ENCODE peak calls at places on chromosomes 7 and 10, in four cellular contexts. One of them, this sample, is unnamed.

GRCh38 chr10:79001082-79001885 is 67.5 kb upstream of the ZMIZ1 start:
- DNase-seq in neuronal stem cell: no peak
- DNase-seq in OCI-LY7: no peak
- DNase-seq in neural progenitor cell: no peak
- DNase-seq in this sample: no peak

GRCh38 chr7:158812684-158813083 is 16.6 kb downstream of the ESYT2 start:
- DNase-seq in neuronal stem cell: no peak
- DNase-seq in OCI-LY7: no peak
- DNase-seq in neural progenitor cell: no peak
- DNase-seq in this sample: peak; percentile 66

GRCh38 chr7:29363636-29364425 is 169.3 kb downstream of the CHN2 start:
- DNase-seq in neuronal stem cell: no peak
- DNase-seq in OCI-LY7: no peak
- DNase-seq in neural progenitor cell: no peak
- DNase-seq in this sample: no peak

GRCh38 chr7:91567111-91568012 is 303.1 kb downstream of the FZD1 start:
- DNase-seq in neuronal stem cell: no peak
- DNase-seq in OCI-LY7: no peak
- DNase-seq in neural progenitor cell: no peak
- DNase-seq in this sample: no peak

GRCh38 chr10:102644066-102644645 is at the start of gene TRIM8:
- DNase-seq in neuronal stem cell: no peak
- DNase-seq in OCI-LY7: peak; percentile 78
- DNase-seq in neural progenitor cell: peak; percentile 75
- DNase-seq in this sample: peak; percentile 66

GRCh38 chr7:132403465-132404110 is 172.7 kb downstream of the PLXNA4 start:
- DNase-seq in neuronal stem cell: no peak
- DNase-seq in OCI-LY7: no peak
- DNase-seq in neural progenitor cell: no peak
- DNase-seq in this sample: no peak

GRCh38 chr7:5703572-5704533 is 77.6 kb downstream of the RNF216 start:
- DNase-seq in neuronal stem cell: no peak
- DNase-seq in OCI-LY7: no peak
- DNase-seq in neural progenitor cell: peak; percentile 15
- DNase-seq in this sample: no peak

GRCh38 chr10:121941532-121941931 is 13.7 kb upstream of the ATE1 start:
- DNase-seq in neuronal stem cell: no peak
- DNase-seq in OCI-LY7: no peak
- DNase-seq in neural progenitor cell: no peak
- DNase-seq in this sample: no peak

GRCh38 chr10:117621795-117622420 is 79.4 kb downstream of the EMX2 start:
- DNase-seq in neuronal stem cell: no peak
- DNase-seq in OCI-LY7: no peak
- DNase-seq in neural progenitor cell: no peak
- DNase-seq in this sample: no peak

GRCh38 chr7:48337012-48337621 is 165.9 kb downstream of the ABCA13 start:
- DNase-seq in neuronal stem cell: peak; percentile 15
- DNase-seq in OCI-LY7: peak; percentile 11
- DNase-seq in neural progenitor cell: peak; percentile 59
- DNase-seq in this sample: no peak

GRCh38 chr7:131723926-131724325 is 167.5 kb upstream of the PODXL start:
- DNase-seq in neuronal stem cell: no peak
- DNase-seq in OCI-LY7: no peak
- DNase-seq in neural progenitor cell: no peak
- DNase-seq in this sample: no peak

GRCh38 chr10:53403688-53404087 is 631.1 kb upstream of the MBL2 start:
- DNase-seq in neuronal stem cell: no peak
- DNase-seq in OCI-LY7: no peak
- DNase-seq in neural progenitor cell: no peak
- DNase-seq in this sample: no peak

GRCh38 chr10:102523250-102524029 is 19.7 kb downstream of the SUFU start:
- DNase-seq in neuronal stem cell: no peak
- DNase-seq in OCI-LY7: no peak
- DNase-seq in neural progenitor cell: no peak
- DNase-seq in this sample: no peak

GRCh38 chr10:18659784-18660561 is 742 bp downstream of the ARL5B start:
- DNase-seq in neuronal stem cell: no peak
- DNase-seq in OCI-LY7: peak; percentile 53
- DNase-seq in neural progenitor cell: peak; percentile 21
- DNase-seq in this sample: no peak

GRCh38 chr10:103663802-103664201 is 170.3 kb downstream of the NEURL1 start:
- DNase-seq in neuronal stem cell: no peak
- DNase-seq in OCI-LY7: no peak
- DNase-seq in neural progenitor cell: no peak
- DNase-seq in this sample: no peak

GRCh38 chr7:44801890-44802289 is 5.4 kb downstream of the PPIA start:
- DNase-seq in neuronal stem cell: no peak
- DNase-seq in OCI-LY7: no peak
- DNase-seq in neural progenitor cell: no peak
- DNase-seq in this sample: no peak

GRCh38 chr10:1149793-1150637 is 93.8 kb downstream of the WDR37 start:
- DNase-seq in neuronal stem cell: no peak
- DNase-seq in OCI-LY7: no peak
- DNase-seq in neural progenitor cell: no peak
- DNase-seq in this sample: peak; percentile 35

GRCh38 chr10:24382596-24382978 is 173.6 kb downstream of the KIAA1217 start:
- DNase-seq in neuronal stem cell: no peak
- DNase-seq in OCI-LY7: no peak
- DNase-seq in neural progenitor cell: no peak
- DNase-seq in this sample: no peak

GRCh38 chr10:110358278-110358677 is 53.6 kb upstream of the SMNDC1 start:
- DNase-seq in neuronal stem cell: no peak
- DNase-seq in OCI-LY7: no peak
- DNase-seq in neural progenitor cell: no peak
- DNase-seq in this sample: no peak

GRCh38 chr7:123242467-123243097 is 42.8 kb upstream of the SLC13A1 start:
- DNase-seq in neuronal stem cell: no peak
- DNase-seq in OCI-LY7: no peak
- DNase-seq in neural progenitor cell: no peak
- DNase-seq in this sample: no peak

GRCh38 chr10:79443338-79444242 is 1.8 kb downstream of the ZCCHC24 start:
- DNase-seq in neuronal stem cell: no peak
- DNase-seq in OCI-LY7: no peak
- DNase-seq in neural progenitor cell: no peak
- DNase-seq in this sample: no peak

GRCh38 chr7:87154166-87154565 is 1.9 kb downstream of the DMTF1 start:
- DNase-seq in neuronal stem cell: no peak
- DNase-seq in OCI-LY7: peak; percentile 30
- DNase-seq in neural progenitor cell: no peak
- DNase-seq in this sample: no peak

GRCh38 chr10:14358886-14359573 is 28.3 kb upstream of the FRMD4A start:
- DNase-seq in neuronal stem cell: no peak
- DNase-seq in OCI-LY7: no peak
- DNase-seq in neural progenitor cell: no peak
- DNase-seq in this sample: no peak

DNA sequence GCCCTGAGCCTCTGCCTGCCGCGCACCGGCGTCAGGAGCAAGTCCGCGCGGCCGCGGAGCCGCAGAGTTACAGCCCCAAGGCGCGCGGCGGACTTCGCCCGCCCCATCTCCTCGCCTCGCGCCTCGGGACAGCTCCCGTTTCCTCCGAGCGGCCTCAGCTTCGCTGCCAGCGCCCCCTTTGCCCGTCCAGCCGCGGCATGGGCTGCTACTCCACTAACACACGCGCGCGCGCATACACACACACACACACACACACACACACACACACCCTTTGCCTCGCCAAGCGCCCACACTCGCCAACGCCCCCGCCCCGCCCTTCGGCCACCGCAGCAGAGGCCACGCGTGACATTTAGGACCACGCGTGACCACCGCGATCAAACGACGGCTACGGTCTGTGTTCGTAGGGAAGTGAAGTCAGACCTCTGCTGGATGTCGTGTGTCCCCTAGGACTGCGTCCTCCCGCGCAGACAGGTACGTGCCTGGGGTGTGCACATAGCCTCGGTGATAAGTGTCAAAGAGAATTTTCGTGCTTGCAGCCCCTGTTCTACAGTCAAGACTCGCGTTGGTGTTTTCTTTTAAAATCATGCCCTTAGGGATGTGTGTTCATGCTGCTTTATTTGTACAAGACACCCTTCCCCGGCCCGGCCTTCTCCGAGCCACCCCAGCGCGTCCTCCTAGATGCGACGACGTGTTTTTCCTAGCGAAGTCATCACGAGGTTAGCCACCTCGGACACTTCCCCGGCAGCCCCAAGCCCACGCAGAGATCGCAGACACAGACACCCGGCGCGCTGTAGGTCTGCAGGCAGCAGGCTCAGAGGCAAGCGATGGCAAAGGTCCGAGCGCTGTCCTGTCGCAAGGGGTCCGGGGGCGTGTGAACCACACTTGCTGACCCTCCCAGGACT is 890 bp downstream of the MKX start:
- DNase-seq in neuronal stem cell: no peak
- DNase-seq in OCI-LY7: no peak
- DNase-seq in neural progenitor cell: peak; percentile 84
- DNase-seq in this sample: no peak
- H2AFZ ChIP-seq in neuronal stem cell: peak overlapping the region; percentile 96
- H2AFZ ChIP-seq in OCI-LY7: no peak overlapping the region
- H2AFZ ChIP-seq in neural progenitor cell: peak overlapping the region; percentile 69
- H2AFZ ChIP-seq in this sample: no peak overlapping the region

GRCh38 chr7:100745184-100745583 is 11.8 kb downstream of the ZAN start:
- DNase-seq in neuronal stem cell: no peak
- DNase-seq in OCI-LY7: no peak
- DNase-seq in neural progenitor cell: no peak
- DNase-seq in this sample: no peak
- H2AFZ ChIP-seq in neuronal stem cell: no peak overlapping the region
- H2AFZ ChIP-seq in OCI-LY7: no peak overlapping the region
- H2AFZ ChIP-seq in neural progenitor cell: no peak overlapping the region
- H2AFZ ChIP-seq in this sample: no peak overlapping the region

GRCh38 chr10:3785849-3786290 is 861 bp upstream of the KLF6 start:
- DNase-seq in neuronal stem cell: peak; percentile 35
- DNase-seq in OCI-LY7: peak; percentile 53
- DNase-seq in neural progenitor cell: peak; percentile 55
- DNase-seq in this sample: peak; percentile 45

GRCh38 chr10:3783313-3783689 is 1.7 kb downstream of the KLF6 start:
- DNase-seq in neuronal stem cell: no peak
- DNase-seq in OCI-LY7: peak; percentile 66
- DNase-seq in neural progenitor cell: peak; percentile 73
- DNase-seq in this sample: peak; percentile 80

GRCh38 chr10:3783721-3784432 is 1.1 kb downstream of the KLF6 start:
- DNase-seq in neuronal stem cell: peak; percentile 75
- DNase-seq in OCI-LY7: peak; percentile 53
- DNase-seq in neural progenitor cell: peak; percentile 83
- DNase-seq in this sample: peak; percentile 65

GRCh38 chr10:3785251-3785848 is 341 bp upstream of the KLF6 start:
- DNase-seq in neuronal stem cell: peak; percentile 98
- DNase-seq in OCI-LY7: peak; percentile 99
- DNase-seq in neural progenitor cell: peak; percentile 99
- DNase-seq in this sample: peak; percentile 99

GRCh38 chr10:3784510-3785250 is at the start of gene KLF6:
- DNase-seq in neuronal stem cell: no peak
- DNase-seq in OCI-LY7: peak; percentile 53
- DNase-seq in neural progenitor cell: peak; percentile 67
- DNase-seq in this sample: peak; percentile 54
- H2AFZ ChIP-seq in neuronal stem cell: peak within 1 kb of the TSS; percentile 79
- H2AFZ ChIP-seq in OCI-LY7: no peak within 1 kb of the TSS
- H2AFZ ChIP-seq in neural progenitor cell: no peak within 1 kb of the TSS
- H2AFZ ChIP-seq in this sample: no peak within 1 kb of the TSS

DNA sequence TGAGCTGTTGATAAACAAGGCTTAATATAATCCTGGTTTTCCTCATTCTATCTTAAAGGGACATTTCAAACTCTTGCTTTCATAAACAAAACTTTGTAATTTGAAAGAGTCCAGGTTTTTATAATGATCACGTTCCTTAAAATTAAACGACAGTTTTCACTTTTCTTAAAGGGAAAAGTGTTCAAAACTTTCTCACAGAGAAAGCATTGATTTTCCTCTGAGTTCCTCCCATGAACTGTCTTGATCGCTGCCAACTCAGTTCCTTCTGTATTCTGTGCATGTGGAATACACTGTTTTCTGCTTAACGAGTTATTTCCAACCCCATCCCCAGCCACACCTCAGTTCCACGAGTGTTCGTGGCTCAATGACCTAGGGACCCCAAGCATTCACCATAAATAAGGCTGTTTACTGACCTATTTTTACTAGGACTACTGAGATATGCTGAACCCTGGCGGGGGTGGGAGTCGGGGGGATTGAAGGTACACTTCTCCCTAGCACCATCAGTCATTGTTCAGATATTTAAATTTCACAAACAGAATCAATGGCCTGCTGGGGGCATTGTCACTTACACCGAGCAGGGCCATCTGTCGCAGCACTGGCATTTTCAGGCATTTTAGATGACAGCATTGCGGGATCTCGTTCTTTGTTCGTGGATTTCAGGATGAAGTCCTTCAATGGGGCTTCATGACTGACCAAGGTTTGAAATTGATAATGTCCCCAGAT is 2.2 kb upstream of the C7orf33 start:
- DNase-seq in neuronal stem cell: no peak
- DNase-seq in OCI-LY7: no peak
- DNase-seq in neural progenitor cell: peak; percentile 43
- DNase-seq in this sample: no peak
- H2AFZ ChIP-seq in neuronal stem cell: peak overlapping the region; percentile 63
- H2AFZ ChIP-seq in OCI-LY7: no peak overlapping the region
- H2AFZ ChIP-seq in neural progenitor cell: peak overlapping the region; percentile 83
- H2AFZ ChIP-seq in this sample: no peak overlapping the region

DNA sequence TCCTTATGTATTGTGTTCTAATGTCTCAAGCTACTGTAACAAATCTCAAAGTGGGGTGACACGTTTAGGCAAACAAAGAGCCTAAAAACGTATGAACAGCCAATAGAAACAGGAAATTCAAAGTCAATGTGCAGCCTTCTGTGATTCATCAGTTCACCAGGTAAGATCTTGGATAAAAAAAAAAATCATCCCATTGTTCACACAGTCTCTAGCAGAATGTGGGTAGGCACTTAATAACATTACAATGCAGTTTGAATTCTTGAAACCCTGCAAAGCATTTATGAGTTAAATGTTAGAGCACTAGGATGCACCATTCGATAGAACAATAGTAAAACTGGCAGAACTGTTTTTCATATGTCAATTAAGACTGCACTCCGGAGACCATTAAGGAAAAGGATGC is 88.2 kb upstream of the HDAC9 start:
- DNase-seq in neuronal stem cell: no peak
- DNase-seq in OCI-LY7: no peak
- DNase-seq in neural progenitor cell: no peak
- DNase-seq in this sample: no peak
- H2AFZ ChIP-seq in neuronal stem cell: no peak overlapping the region
- H2AFZ ChIP-seq in OCI-LY7: no peak overlapping the region
- H2AFZ ChIP-seq in neural progenitor cell: no peak overlapping the region
- H2AFZ ChIP-seq in this sample: no peak overlapping the region